ENCODE peak calls at places on chromosomes 1 and 21, in eight cellular contexts. C is GM06990, Y is pancreas, A is suprapubic skin, B is lung, G is heart left ventricle, O is OCI-LY7, R is endodermal cell. P is an unnamed sample.

GRCh38 chr1:118366296-118366695 is 181.3 kb upstream of the SPAG17 start:
- DNase-seq in R (no peak), A (no peak), C (no peak), O (no peak), Y (no peak), B (no peak), G (no peak), P (no peak)

GRCh38 chr21:36047139-36047538 is 13.2 kb downstream of the SETD4 start:
- DNase-seq in R (no peak), C (no peak), A (no peak), Y (no peak), O (no peak), G (no peak), B (no peak), P (no peak)

GRCh38 chr1:181044449-181044966 is 10.7 kb downstream of the MR1 start:
- DNase-seq in A (no peak), B (peak), O (no peak), Y (no peak), G (no peak), R (no peak), C (peak), P (peak)

GRCh38 chr1:5724847-5725246 is 267.4 kb downstream of the NPHP4 start:
- DNase-seq in C (no peak), R (no peak), O (no peak), Y (no peak), A (peak), B (no peak), G (no peak), P (no peak)

GRCh38 chr1:212671342-212672031 is 28.2 kb downstream of the BATF3 start:
- DNase-seq in G (peak), B (peak), R (peak), A (no peak), Y (no peak), C (no peak), O (peak), P (peak)

GRCh38 chr1:30730351-30731108 is 7.1 kb upstream of the MATN1 start:
- DNase-seq in C (peak), A (no peak), G (no peak), R (no peak), O (peak), Y (no peak), B (no peak), P (peak)

GRCh38 chr1:228021526-228022030 is 14.8 kb downstream of the WNT3A start:
- DNase-seq in R (peak), O (no peak), B (no peak), Y (no peak), A (peak), G (peak), C (no peak), P (no peak)

GRCh38 chr1:175742790-175743459 is 470 bp downstream of the TNR start:
- DNase-seq in R (peak), B (no peak), G (no peak), A (no peak), Y (peak), O (no peak), C (no peak), P (peak)

GRCh38 chr1:112396668-112397025 is 633 bp downstream of the CTTNBP2NL start:
- DNase-seq in Y (no peak), R (no peak), A (no peak), O (peak), C (no peak), G (no peak), B (no peak), P (no peak)

GRCh38 chr1:221263831-221264767 is 384.9 kb downstream of the HLX start:
- DNase-seq in O (peak), Y (peak), B (peak), A (no peak), G (peak), R (peak), C (no peak), P (peak)

GRCh38 chr1:59939393-59939792 is 12.8 kb upstream of the CYP2J2 start:
- DNase-seq in B (no peak), A (no peak), R (no peak), O (no peak), Y (no peak), G (no peak), C (no peak), P (no peak)

GRCh38 chr21:46037338-46038325 is 56.1 kb downstream of the COL6A1 start:
- DNase-seq in A (no peak), O (no peak), R (no peak), G (no peak), B (no peak), C (no peak), Y (no peak), P (no peak)

GRCh38 chr1:219121634-219122033 is 52.0 kb upstream of the LYPLAL1 start:
- DNase-seq in G (no peak), B (no peak), R (no peak), A (no peak), Y (no peak), O (no peak), C (no peak), P (no peak)

GRCh38 chr1:59947047-59947938 is 20.7 kb upstream of the CYP2J2 start:
- DNase-seq in R (peak), G (peak), B (peak), A (no peak), Y (peak), O (peak), C (no peak), P (peak)

GRCh38 chr1:8523641-8524206 is 205.8 kb downstream of the SLC45A1 start:
- DNase-seq in G (no peak), Y (no peak), R (no peak), B (no peak), O (no peak), C (no peak), A (no peak), P (peak)

GRCh38 chr1:86068841-86069756 is 87.5 kb downstream of the COL24A1 start:
- DNase-seq in A (no peak), B (no peak), C (no peak), R (no peak), Y (no peak), G (peak), O (no peak), P (no peak)

GRCh38 chr1:153587314-153587713 is 21.7 kb upstream of the S100A2 start:
- DNase-seq in G (no peak), O (no peak), R (no peak), A (no peak), C (no peak), Y (no peak), B (no peak), P (no peak)

GRCh38 chr1:153404768-153405167 is 11.6 kb upstream of the S100A7A start:
- DNase-seq in Y (peak), B (peak), C (peak), G (no peak), O (peak), A (no peak), R (peak), P (peak)

GRCh38 chr1:226021406-226022200 is 22.5 kb upstream of the SDE2 start:
- DNase-seq in R (no peak), B (no peak), G (no peak), A (no peak), C (no peak), Y (no peak), O (no peak), P (no peak)

GRCh38 chr1:167698313-167698712 is 23.5 kb upstream of the MPZL1 start:
- DNase-seq in A (no peak), G (no peak), Y (no peak), O (no peak), R (no peak), C (no peak), B (no peak), P (no peak)

GRCh38 chr1:33624261-33624990 is 152.0 kb downstream of the ZSCAN20 start:
- DNase-seq in O (no peak), Y (no peak), R (peak), B (no peak), C (no peak), A (no peak), G (no peak), P (no peak)

GRCh38 chr1:99697570-99697969 is 51.7 kb downstream of the PALMD start:
- DNase-seq in B (no peak), A (no peak), R (no peak), C (no peak), Y (no peak), G (no peak), O (no peak), P (no peak)

GRCh38 chr1:161200992-161201827 is 957 bp upstream of the NDUFS2 start:
- DNase-seq in B (peak), G (peak), Y (no peak), A (peak), R (peak), C (no peak), O (no peak), P (no peak)

GRCh38 chr1:199394856-199395255 is 632.7 kb upstream of the NR5A2 start:
- DNase-seq in C (no peak), R (no peak), G (no peak), O (no peak), A (no peak), Y (no peak), B (no peak), P (no peak)

GRCh38 chr1:211735208-211736170 is 60.1 kb upstream of the NEK2 start:
- DNase-seq in C (no peak), Y (peak), A (no peak), B (peak), G (peak), R (peak), O (no peak), P (no peak)

GRCh38 chr1:206551985-206552325 is 44.6 kb downstream of the RASSF5 start:
- DNase-seq in C (no peak), R (no peak), Y (no peak), O (no peak), A (no peak), G (no peak), B (no peak), P (no peak)

GRCh38 chr1:2874207-2875165 is 73.0 kb upstream of the TTC34 start:
- DNase-seq in C (no peak), R (no peak), Y (peak), O (no peak), G (no peak), A (no peak), B (no peak), P (no peak)
- H3K4me3 ChIP-seq in C (no peak), R (no peak), Y (no peak), O (no peak), G (no peak), A (peak), B (no peak), P (no peak)

DNA sequence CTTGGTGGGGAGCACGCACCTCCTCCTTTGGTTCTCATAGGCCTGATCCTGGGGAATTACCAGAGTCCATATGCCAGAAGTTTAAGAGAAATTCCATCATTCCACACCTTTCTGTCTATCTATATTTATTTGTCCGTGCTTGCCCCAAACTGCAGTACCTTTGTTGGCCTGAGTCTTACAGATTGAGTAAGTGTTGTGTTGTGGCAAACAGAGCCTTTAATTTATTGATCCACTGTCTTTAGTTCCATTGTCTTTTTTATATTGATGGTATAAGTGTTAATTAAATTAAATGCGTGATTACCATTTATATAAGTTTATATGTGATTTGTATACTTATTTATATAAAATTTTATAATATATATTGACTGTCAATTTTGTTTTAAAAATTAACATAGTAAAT is 4.9 kb downstream of the SH3BGR start:
- DNase-seq in A (no peak), Y (no peak), G (no peak), C (no peak), O (no peak), R (no peak), B (no peak), P (no peak)
- TF ChIP-seq CTCF in A (peak), Y (peak), G (peak), C (no peak), O (no peak), R (peak), B (no peak), P (no peak)

GRCh38 chr21:20999567-21000169 is 1.5 kb downstream of the NCAM2 start:
- DNase-seq in G (no peak), A (no peak), Y (peak), R (peak), O (peak), B (no peak), C (no peak), P (peak)

GRCh38 chr21:21000576-21001175 is 2.5 kb downstream of the NCAM2 start:
- DNase-seq in G (no peak), A (no peak), O (no peak), B (no peak), C (no peak), R (no peak), Y (no peak), P (no peak)

GRCh38 chr21:21003701-21004100 is 5.5 kb downstream of the NCAM2 start:
- DNase-seq in R (peak), G (no peak), A (no peak), O (peak), Y (no peak), C (no peak), B (no peak), P (peak)

GRCh38 chr21:21002137-21002536 is 3.9 kb downstream of the NCAM2 start:
- DNase-seq in R (no peak), G (no peak), Y (no peak), O (no peak), B (no peak), C (no peak), A (no peak), P (no peak)

GRCh38 chr21:21001591-21002100 is 3.4 kb downstream of the NCAM2 start:
- DNase-seq in G (no peak), B (no peak), Y (no peak), A (no peak), O (no peak), C (no peak), R (no peak), P (no peak)
- H3K4me3 ChIP-seq in G (no peak), B (no peak), Y (no peak), A (no peak), O (no peak), C (no peak), R (no peak), P (no peak)

GRCh38 chr1:61357539-61357938 is 275.2 kb downstream of the NFIA start:
- DNase-seq in A (no peak), R (no peak), O (no peak), B (no peak), G (no peak), C (no peak), Y (no peak), P (no peak)
- TF ChIP-seq CTCF in A (no peak), R (no peak), O (no peak), B (no peak), G (no peak), C (no peak), Y (no peak), P (no peak)